ENCODE peak calls at places on chromosome 9, in six cellular contexts. One of them, this sample, is unnamed.

GRCh38 chr9:69943146-69943545 is 100.5 kb upstream of the MAMDC2 start:
- DNase-seq in astrocyte of the spinal cord: no peak
- DNase-seq in fibroblast of the aortic adventitia: no peak
- DNase-seq in HL-60: no peak
- DNase-seq in osteoblast: no peak
- DNase-seq in fibroblast of pulmonary artery: no peak
- DNase-seq in this sample: no peak

GRCh38 chr9:73270967-73271722 is 119.5 kb downstream of the ANXA1 start:
- DNase-seq in fibroblast of pulmonary artery: peak
- DNase-seq in fibroblast of the aortic adventitia: peak
- DNase-seq in astrocyte of the spinal cord: peak
- DNase-seq in osteoblast: no peak
- DNase-seq in HL-60: peak
- DNase-seq in this sample: peak

GRCh38 chr9:5499889-5500398 is 10.4 kb upstream of the PDCD1LG2 start:
- DNase-seq in HL-60: peak
- DNase-seq in fibroblast of pulmonary artery: peak
- DNase-seq in astrocyte of the spinal cord: peak
- DNase-seq in osteoblast: no peak
- DNase-seq in fibroblast of the aortic adventitia: peak
- DNase-seq in this sample: peak

GRCh38 chr9:124351672-124352468 is 63.4 kb downstream of the PSMB7 start:
- DNase-seq in HL-60: no peak
- DNase-seq in fibroblast of the aortic adventitia: no peak
- DNase-seq in fibroblast of pulmonary artery: no peak
- DNase-seq in osteoblast: no peak
- DNase-seq in astrocyte of the spinal cord: no peak
- DNase-seq in this sample: no peak

GRCh38 chr9:92191801-92192200 is 76.6 kb upstream of the SPTLC1 start:
- DNase-seq in astrocyte of the spinal cord: peak
- DNase-seq in fibroblast of the aortic adventitia: peak
- DNase-seq in fibroblast of pulmonary artery: peak
- DNase-seq in osteoblast: no peak
- DNase-seq in HL-60: no peak
- DNase-seq in this sample: peak

GRCh38 chr9:33351547-33351946 is 50.8 kb downstream of the AQP7 start:
- DNase-seq in astrocyte of the spinal cord: no peak
- DNase-seq in HL-60: no peak
- DNase-seq in osteoblast: no peak
- DNase-seq in fibroblast of pulmonary artery: no peak
- DNase-seq in fibroblast of the aortic adventitia: no peak
- DNase-seq in this sample: no peak

GRCh38 chr9:33202552-33203300 is 35.6 kb upstream of the B4GALT1 start:
- DNase-seq in astrocyte of the spinal cord: peak
- DNase-seq in osteoblast: peak
- DNase-seq in HL-60: peak
- DNase-seq in fibroblast of the aortic adventitia: peak
- DNase-seq in fibroblast of pulmonary artery: peak
- DNase-seq in this sample: peak

GRCh38 chr9:86589273-86589672 is 235.1 kb upstream of the TUT7 start:
- DNase-seq in fibroblast of pulmonary artery: no peak
- DNase-seq in astrocyte of the spinal cord: no peak
- DNase-seq in fibroblast of the aortic adventitia: no peak
- DNase-seq in osteoblast: no peak
- DNase-seq in HL-60: no peak
- DNase-seq in this sample: no peak

GRCh38 chr9:37495571-37495970 is 9.8 kb downstream of the POLR1E start:
- DNase-seq in astrocyte of the spinal cord: no peak
- DNase-seq in HL-60: no peak
- DNase-seq in fibroblast of pulmonary artery: no peak
- DNase-seq in osteoblast: no peak
- DNase-seq in fibroblast of the aortic adventitia: no peak
- DNase-seq in this sample: no peak

GRCh38 chr9:99109522-99109921 is 4.6 kb downstream of the TGFBR1 start:
- DNase-seq in astrocyte of the spinal cord: no peak
- DNase-seq in HL-60: peak
- DNase-seq in fibroblast of the aortic adventitia: peak
- DNase-seq in osteoblast: no peak
- DNase-seq in fibroblast of pulmonary artery: peak
- DNase-seq in this sample: peak

GRCh38 chr9:137606005-137606601 is 617 bp downstream of the ARRDC1 start:
- DNase-seq in fibroblast of pulmonary artery: no peak
- DNase-seq in osteoblast: peak
- DNase-seq in fibroblast of the aortic adventitia: no peak
- DNase-seq in HL-60: no peak
- DNase-seq in astrocyte of the spinal cord: no peak
- DNase-seq in this sample: no peak

GRCh38 chr9:30913331-30913730 is 1471.1 kb upstream of the ACO1 start:
- DNase-seq in fibroblast of the aortic adventitia: no peak
- DNase-seq in fibroblast of pulmonary artery: no peak
- DNase-seq in astrocyte of the spinal cord: no peak
- DNase-seq in HL-60: no peak
- DNase-seq in osteoblast: no peak
- DNase-seq in this sample: no peak

GRCh38 chr9:81737871-81738507 is 48.6 kb upstream of the TLE1 start:
- DNase-seq in HL-60: no peak
- DNase-seq in astrocyte of the spinal cord: peak
- DNase-seq in osteoblast: peak
- DNase-seq in fibroblast of the aortic adventitia: peak
- DNase-seq in fibroblast of pulmonary artery: peak
- DNase-seq in this sample: peak

GRCh38 chr9:107644774-107645463 is 155.3 kb upstream of the KLF4 start:
- DNase-seq in fibroblast of pulmonary artery: peak
- DNase-seq in HL-60: peak
- DNase-seq in osteoblast: no peak
- DNase-seq in fibroblast of the aortic adventitia: peak
- DNase-seq in astrocyte of the spinal cord: no peak
- DNase-seq in this sample: no peak

GRCh38 chr9:111974092-111974681 is 77.6 kb downstream of the UGCG start:
- DNase-seq in HL-60: no peak
- DNase-seq in fibroblast of pulmonary artery: peak
- DNase-seq in astrocyte of the spinal cord: peak
- DNase-seq in fibroblast of the aortic adventitia: peak
- DNase-seq in osteoblast: peak
- DNase-seq in this sample: peak

GRCh38 chr9:81720450-81721086 is 31.2 kb upstream of the TLE1 start:
- DNase-seq in fibroblast of the aortic adventitia: no peak
- DNase-seq in HL-60: no peak
- DNase-seq in osteoblast: no peak
- DNase-seq in astrocyte of the spinal cord: no peak
- DNase-seq in fibroblast of pulmonary artery: no peak
- DNase-seq in this sample: no peak

GRCh38 chr9:35711501-35712428 is 20.2 kb downstream of the TLN1 start:
- DNase-seq in astrocyte of the spinal cord: no peak
- DNase-seq in fibroblast of the aortic adventitia: no peak
- DNase-seq in osteoblast: peak
- DNase-seq in HL-60: no peak
- DNase-seq in fibroblast of pulmonary artery: no peak
- DNase-seq in this sample: no peak

GRCh38 chr9:69045821-69046220 is 10.3 kb downstream of the FXN start:
- DNase-seq in fibroblast of pulmonary artery: no peak
- DNase-seq in fibroblast of the aortic adventitia: no peak
- DNase-seq in HL-60: no peak
- DNase-seq in osteoblast: no peak
- DNase-seq in astrocyte of the spinal cord: no peak
- DNase-seq in this sample: no peak

GRCh38 chr9:78038620-78039300 is 7.1 kb upstream of the GNAQ start:
- DNase-seq in HL-60: no peak
- DNase-seq in astrocyte of the spinal cord: no peak
- DNase-seq in osteoblast: no peak
- DNase-seq in fibroblast of pulmonary artery: peak
- DNase-seq in fibroblast of the aortic adventitia: no peak
- DNase-seq in this sample: no peak

GRCh38 chr9:106799146-106799545 is 63.8 kb upstream of the ZNF462 start:
- DNase-seq in astrocyte of the spinal cord: peak
- DNase-seq in osteoblast: peak
- DNase-seq in HL-60: no peak
- DNase-seq in fibroblast of the aortic adventitia: peak
- DNase-seq in fibroblast of pulmonary artery: peak
- DNase-seq in this sample: peak

GRCh38 chr9:114216081-114216480 is 60.7 kb downstream of the COL27A1 start:
- DNase-seq in fibroblast of pulmonary artery: peak
- DNase-seq in HL-60: no peak
- DNase-seq in fibroblast of the aortic adventitia: peak
- DNase-seq in astrocyte of the spinal cord: peak
- DNase-seq in osteoblast: peak
- DNase-seq in this sample: peak

GRCh38 chr9:119963798-119964372 is 594.6 kb upstream of the BRINP1 start:
- DNase-seq in astrocyte of the spinal cord: peak
- DNase-seq in fibroblast of the aortic adventitia: peak
- DNase-seq in osteoblast: peak
- DNase-seq in HL-60: no peak
- DNase-seq in fibroblast of pulmonary artery: peak
- DNase-seq in this sample: peak

GRCh38 chr9:27880640-27881039 is 307.4 kb upstream of the C9orf72 start:
- DNase-seq in fibroblast of the aortic adventitia: no peak
- DNase-seq in fibroblast of pulmonary artery: no peak
- DNase-seq in HL-60: no peak
- DNase-seq in astrocyte of the spinal cord: no peak
- DNase-seq in osteoblast: no peak
- DNase-seq in this sample: no peak

DNA sequence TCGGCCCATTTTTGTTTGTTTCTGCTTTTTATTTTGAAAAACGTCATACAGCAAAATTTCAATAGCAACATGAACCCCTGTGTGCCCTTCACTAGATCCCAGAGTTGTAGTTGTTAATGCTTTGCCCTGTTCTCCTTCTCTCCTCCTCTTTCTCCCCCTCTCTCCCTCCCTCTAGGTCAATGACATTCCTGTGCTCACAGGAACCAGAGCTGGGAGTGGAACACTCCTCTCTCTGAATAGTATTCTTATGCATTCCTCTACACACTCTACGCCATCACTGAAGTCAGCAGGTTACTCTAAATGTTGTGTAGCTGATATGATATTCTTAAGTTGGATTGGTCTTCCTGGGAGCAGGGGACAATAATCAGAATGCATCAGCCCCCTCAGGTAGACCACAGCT is 243.4 kb downstream of the SYK start:
- DNase-seq in osteoblast: no peak
- DNase-seq in astrocyte of the spinal cord: no peak
- DNase-seq in fibroblast of pulmonary artery: no peak
- DNase-seq in HL-60: no peak
- DNase-seq in fibroblast of the aortic adventitia: no peak
- DNase-seq in this sample: no peak
- TF ChIP-seq CTCF in osteoblast: no peak
- TF ChIP-seq CTCF in astrocyte of the spinal cord: no peak
- TF ChIP-seq CTCF in fibroblast of pulmonary artery: no peak
- TF ChIP-seq CTCF in HL-60: no peak
- TF ChIP-seq CTCF in fibroblast of the aortic adventitia: no peak
- TF ChIP-seq CTCF in this sample: no peak

GRCh38 chr9:128657344-128657704 is 677 bp upstream of the DYNC2I2 start:
- DNase-seq in HL-60: no peak
- DNase-seq in fibroblast of the aortic adventitia: no peak
- DNase-seq in astrocyte of the spinal cord: no peak
- DNase-seq in osteoblast: no peak
- DNase-seq in fibroblast of pulmonary artery: no peak
- DNase-seq in this sample: no peak
- H3K4me3 ChIP-seq in HL-60: peak
- H3K4me3 ChIP-seq in fibroblast of the aortic adventitia: no peak
- H3K4me3 ChIP-seq in astrocyte of the spinal cord: no peak
- H3K4me3 ChIP-seq in osteoblast: peak
- H3K4me3 ChIP-seq in fibroblast of pulmonary artery: no peak
- H3K4me3 ChIP-seq in this sample: no peak

GRCh38 chr9:131707050-131707449 is 32.8 kb downstream of the RAPGEF1 start:
- DNase-seq in osteoblast: no peak
- DNase-seq in HL-60: no peak
- DNase-seq in astrocyte of the spinal cord: no peak
- DNase-seq in fibroblast of the aortic adventitia: no peak
- DNase-seq in fibroblast of pulmonary artery: no peak
- DNase-seq in this sample: no peak
- TF ChIP-seq CTCF in osteoblast: no peak
- TF ChIP-seq CTCF in HL-60: no peak
- TF ChIP-seq CTCF in astrocyte of the spinal cord: no peak
- TF ChIP-seq CTCF in fibroblast of the aortic adventitia: no peak
- TF ChIP-seq CTCF in fibroblast of pulmonary artery: no peak
- TF ChIP-seq CTCF in this sample: no peak

GRCh38 chr9:20095430-20096092 is 306.7 kb upstream of the SLC24A2 start:
- DNase-seq in fibroblast of the aortic adventitia: no peak
- DNase-seq in osteoblast: no peak
- DNase-seq in HL-60: no peak
- DNase-seq in fibroblast of pulmonary artery: no peak
- DNase-seq in astrocyte of the spinal cord: no peak
- DNase-seq in this sample: no peak

GRCh38 chr9:20087481-20087880 is 298.6 kb upstream of the SLC24A2 start:
- DNase-seq in osteoblast: no peak
- DNase-seq in HL-60: no peak
- DNase-seq in fibroblast of pulmonary artery: peak
- DNase-seq in astrocyte of the spinal cord: no peak
- DNase-seq in fibroblast of the aortic adventitia: peak
- DNase-seq in this sample: peak

GRCh38 chr9:20092560-20092959 is 303.7 kb upstream of the SLC24A2 start:
- DNase-seq in osteoblast: no peak
- DNase-seq in HL-60: no peak
- DNase-seq in astrocyte of the spinal cord: no peak
- DNase-seq in fibroblast of pulmonary artery: no peak
- DNase-seq in fibroblast of the aortic adventitia: no peak
- DNase-seq in this sample: no peak
- H3K4me3 ChIP-seq in osteoblast: no peak
- H3K4me3 ChIP-seq in HL-60: no peak
- H3K4me3 ChIP-seq in astrocyte of the spinal cord: no peak
- H3K4me3 ChIP-seq in fibroblast of pulmonary artery: no peak
- H3K4me3 ChIP-seq in fibroblast of the aortic adventitia: no peak
- H3K4me3 ChIP-seq in this sample: no peak

DNA sequence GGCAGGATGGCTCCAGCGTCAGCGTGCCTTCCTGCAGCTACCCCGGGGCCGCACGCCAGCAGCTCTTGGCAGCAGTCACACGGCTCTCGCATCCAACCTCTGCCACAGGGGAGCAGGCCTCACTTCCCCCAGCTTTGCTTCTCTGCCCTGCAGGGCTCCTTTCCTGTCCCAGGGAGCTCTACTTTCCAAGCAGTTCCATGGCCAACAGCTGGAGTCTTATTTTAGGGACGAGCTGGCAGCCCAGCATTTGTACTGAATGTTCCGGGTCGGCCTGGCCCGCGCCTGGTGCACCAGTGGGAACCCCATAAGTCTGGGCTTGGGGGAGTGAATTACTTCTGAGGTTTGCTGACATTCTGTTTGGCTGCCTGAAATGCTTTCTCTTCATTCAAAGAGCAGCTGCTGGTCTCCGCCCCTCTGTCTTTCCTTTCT is 34.6 kb downstream of the GADD45G start:
- DNase-seq in fibroblast of the aortic adventitia: peak
- DNase-seq in HL-60: no peak
- DNase-seq in fibroblast of pulmonary artery: no peak
- DNase-seq in astrocyte of the spinal cord: peak
- DNase-seq in osteoblast: peak
- DNase-seq in this sample: peak
- TF ChIP-seq CTCF in fibroblast of the aortic adventitia: no peak
- TF ChIP-seq CTCF in HL-60: no peak
- TF ChIP-seq CTCF in fibroblast of pulmonary artery: no peak
- TF ChIP-seq CTCF in astrocyte of the spinal cord: no peak
- TF ChIP-seq CTCF in osteoblast: no peak
- TF ChIP-seq CTCF in this sample: no peak